ENCODE peak calls at places on chromosomes 7 and 10, in five cellular contexts. S is foreskin keratinocyte; C is stimulated activated CD4-positive, alpha-beta T cell treated with anti-CD3 and anti-CD28 coated beads, TNF-alpha, amount 100 ng/mL, for 48 hours; D is CD8-positive, alpha-beta T cell; P is pancreas. X is an unnamed sample.
A peak's percentile ranks its signal among the peaks of the same experiment; 100 is the strongest.

GRCh38 chr10:16944081-16944922 is 127.1 kb upstream of the RSU1 start:
- DNase-seq in C (no peak), P (no peak), S (no peak), D (no peak), X (no peak)

GRCh38 chr7:150434240-150434639 is 16.2 kb upstream of the GIMAP8 start:
- DNase-seq in P (no peak), S (no peak), C (no peak), D (no peak), X (no peak)

GRCh38 chr10:69835875-69836727 is 34.4 kb downstream of the COL13A1 start:
- DNase-seq in S (no peak), D (no peak), P (no peak), C (no peak), X (no peak)

GRCh38 chr10:102811346-102811745 is 25.9 kb downstream of the CYP17A1 start:
- DNase-seq in S (no peak), P (no peak), D (no peak), C (no peak), X (no peak)

GRCh38 chr7:79272066-79272669 is 181.3 kb downstream of the MAGI2 start:
- DNase-seq in P (no peak), C (no peak), D (no peak), S (no peak), X (no peak)

GRCh38 chr7:152922318-152923081 is 162.9 kb downstream of the ACTR3B start:
- DNase-seq in D (no peak), P (no peak), C (no peak), S (no peak), X (no peak)

GRCh38 chr10:132370426-132371340 is 26.3 kb upstream of the PWWP2B start:
- DNase-seq in P (peak; percentile 41), D (no peak), C (no peak), S (no peak), X (peak; percentile 30)

GRCh38 chr10:78657622-78658165 is 411.1 kb upstream of the ZMIZ1 start:
- DNase-seq in S (peak; percentile 20), C (peak; percentile 70), P (peak; percentile 90), D (peak; percentile 70), X (peak; percentile 77)

GRCh38 chr7:129110575-129111376 is 33.7 kb upstream of the TSPAN33 start:
- DNase-seq in C (no peak), P (no peak), D (no peak), S (peak; percentile 39), X (no peak)

GRCh38 chr10:73262105-73262730 is 9.8 kb upstream of the MRPS16 start:
- DNase-seq in S (peak; percentile 90), P (no peak), D (no peak), C (no peak), X (no peak)

GRCh38 chr7:23449941-23450340 is 20.4 kb downstream of the IGF2BP3 start:
- DNase-seq in S (no peak), P (no peak), D (no peak), C (no peak), X (no peak)

GRCh38 chr10:102831322-102832071 is 5.7 kb downstream of the CYP17A1 start:
- DNase-seq in C (no peak), S (peak; percentile 40), P (no peak), D (no peak), X (no peak)

GRCh38 chr10:78194539-78195402 is 161.1 kb downstream of the RPS24 start:
- DNase-seq in P (no peak), S (peak; percentile 26), C (no peak), D (no peak), X (no peak)

GRCh38 chr10:26557641-26558014 is 119.5 kb downstream of the APBB1IP start:
- DNase-seq in P (no peak), S (no peak), C (no peak), D (no peak), X (no peak)

GRCh38 chr7:150923191-150923590 is 54.9 kb downstream of the KCNH2 start:
- DNase-seq in S (no peak), P (no peak), C (no peak), D (no peak), X (no peak)

GRCh38 chr10:128092454-128092853 is 33.8 kb downstream of the MKI67 start:
- DNase-seq in P (no peak), D (no peak), C (no peak), S (no peak), X (no peak)

GRCh38 chr10:48390933-48391845 is 84.7 kb downstream of the MAPK8 start:
- DNase-seq in D (no peak), S (peak; percentile 67), P (no peak), C (no peak), X (no peak)

GRCh38 chr10:86020139-86020538 is 346.5 kb downstream of the GRID1 start:
- DNase-seq in P (no peak), D (no peak), S (no peak), C (no peak), X (no peak)

GRCh38 chr10:123521556-123521955 is 144.6 kb upstream of the GPR26 start:
- DNase-seq in C (no peak), S (no peak), D (peak; percentile 7), P (no peak), X (no peak)

GRCh38 chr10:28939352-28940157 is 262.2 kb downstream of the BAMBI start:
- DNase-seq in C (no peak), P (peak; percentile 62), D (no peak), S (no peak), X (peak; percentile 66)

GRCh38 chr7:69598081-69598486 is at the start of gene AUTS2:
- DNase-seq in C (peak; percentile 24), S (peak; percentile 18), D (no peak), P (peak; percentile 91), X (peak; percentile 85)

GRCh38 chr7:134058980-134059379 is 68.2 kb upstream of the LRGUK start:
- DNase-seq in S (no peak), D (no peak), P (no peak), C (no peak), X (no peak)

GRCh38 chr10:78570633-78571032 is 498.1 kb upstream of the ZMIZ1 start:
- DNase-seq in P (no peak), S (no peak), D (no peak), C (no peak), X (peak; percentile 52)

GRCh38 chr7:16739863-16740622 is 13.5 kb upstream of the TSPAN13 start:
- DNase-seq in S (peak; percentile 95), C (no peak), P (no peak), D (no peak), X (no peak)

GRCh38 chr7:139901411-139901810 is 72.3 kb downstream of the TBXAS1 start:
- DNase-seq in P (no peak), S (no peak), D (no peak), C (no peak), X (no peak)

GRCh38 chr7:38274493-38274892 is 1.1 kb upstream of the TARP start:
- DNase-seq in C (no peak), D (no peak), P (no peak), S (no peak), X (no peak)

GRCh38 chr10:89301231-89301630 is 615 bp upstream of the IFIT2 start:
- DNase-seq in P (no peak), C (no peak), S (peak; percentile 48), D (peak; percentile 53), X (no peak)

GRCh38 chr7:269721-270120 is 20.2 kb upstream of the FOXL3 start:
- DNase-seq in C (no peak), P (no peak), S (no peak), D (no peak), X (no peak)

GRCh38 chr7:42232275-42232674 is 4.7 kb downstream of the GLI3 start:
- DNase-seq in C (no peak), D (no peak), P (no peak), S (peak; percentile 86), X (no peak)

GRCh38 chr7:140726304-140726703 is 29.8 kb downstream of the NDUFB2 start:
- DNase-seq in S (no peak), D (no peak), C (no peak), P (no peak), X (no peak)

GRCh38 chr10:124579003-124579384 is 117.4 kb downstream of the LHPP start:
- DNase-seq in S (peak; percentile 68), P (no peak), D (no peak), C (no peak), X (peak; percentile 35)

GRCh38 chr10:13340068-13340467 is 8.0 kb downstream of the SEPHS1 start:
- DNase-seq in D (no peak), C (no peak), S (peak; percentile 9), P (no peak), X (no peak)

GRCh38 chr10:546971-547590 is 142.4 kb downstream of the DIP2C start:
- DNase-seq in C (no peak), S (peak; percentile 83), P (no peak), D (no peak), X (no peak)

GRCh38 chr10:31947144-31947926 is 18.7 kb upstream of the ARHGAP12 start:
- DNase-seq in D (no peak), S (peak; percentile 88), P (no peak), C (no peak), X (no peak)

GRCh38 chr10:45150997-45151396 is 150.3 kb downstream of the ZNF22 start:
- DNase-seq in P (no peak), D (no peak), S (no peak), C (no peak), X (no peak)

GRCh38 chr10:9796567-9796966 is 1221.1 kb upstream of the CELF2 start:
- DNase-seq in D (no peak), C (no peak), P (no peak), S (no peak), X (no peak)